ENCODE peak calls at places on chromosomes 13 and 19, in nine cellular contexts. C is NCI-H1092 treated with DMSO at 0.1 percent for 48 hours, X is ascending aorta, Q is heart left ventricle, L is GM12891, V is AG08395, M is iris pigment epithelial cell, D is mesenteric fat pad, J is Karpas-422. B is an unnamed sample.

GRCh38 chr13:26557393-26558073 is at the start of gene WASF3:
- DNase-seq in M (peak), D (peak), C (peak), V (peak), J (no peak), Q (peak), L (peak), X (peak), B (peak)

GRCh38 chr13:93670858-93671257 is 444.3 kb downstream of the GPC6 start:
- DNase-seq in X (no peak), V (no peak), C (peak), J (no peak), Q (no peak), L (no peak), M (no peak), D (no peak), B (no peak)

GRCh38 chr13:49185264-49185663 is 34.9 kb upstream of the MLNR start:
- DNase-seq in D (no peak), C (no peak), X (no peak), J (no peak), V (no peak), M (peak), L (no peak), Q (no peak), B (peak)

GRCh38 chr19:29524201-29524911 is 1.4 kb upstream of the VSTM2B start:
- DNase-seq in D (no peak), C (no peak), M (no peak), X (no peak), V (no peak), Q (no peak), J (no peak), L (no peak), B (no peak)

GRCh38 chr13:104296301-104296700 is 1230.1 kb upstream of the SLC10A2 start:
- DNase-seq in L (no peak), C (no peak), X (no peak), V (no peak), Q (no peak), J (no peak), M (peak), D (no peak), B (no peak)

GRCh38 chr13:107734891-107735620 is 480.3 kb downstream of the LIG4 start:
- DNase-seq in D (no peak), X (no peak), V (no peak), C (peak), M (no peak), Q (no peak), L (no peak), J (no peak), B (no peak)

GRCh38 chr19:32674153-32674958 is 624 bp downstream of the ANKRD27 start:
- DNase-seq in D (no peak), M (no peak), L (peak), J (peak), Q (no peak), V (peak), C (no peak), X (no peak), B (no peak)

GRCh38 chr13:40102854-40103253 is 447.4 kb downstream of the COG6 start:
- DNase-seq in X (no peak), M (peak), V (no peak), Q (no peak), J (no peak), C (no peak), D (no peak), L (no peak), B (peak)

GRCh38 chr19:532578-533484 is 1.3 kb downstream of the CDC34 start:
- DNase-seq in L (no peak), C (peak), Q (peak), D (no peak), J (peak), V (peak), M (peak), X (peak), B (peak)

GRCh38 chr19:16873603-16874002 is 15.2 kb upstream of the F2RL3 start:
- DNase-seq in X (no peak), Q (no peak), V (no peak), J (no peak), C (no peak), M (no peak), D (no peak), L (no peak), B (no peak)

GRCh38 chr19:14048439-14049153 is 13.3 kb downstream of the PALM3 start:
- DNase-seq in V (peak), L (peak), C (peak), D (no peak), J (peak), M (peak), X (no peak), Q (peak), B (no peak)

GRCh38 chr19:35509018-35509652 is 4.3 kb downstream of the DMKN start:
- DNase-seq in C (no peak), X (no peak), L (no peak), J (no peak), Q (no peak), V (no peak), M (no peak), D (no peak), B (peak)

GRCh38 chr13:76892488-76892887 is 6.3 kb upstream of the KCTD12 start:
- DNase-seq in L (no peak), C (no peak), X (no peak), D (no peak), J (no peak), M (no peak), Q (no peak), V (no peak), B (peak)

GRCh38 chr13:74573654-74574053 is 439.4 kb upstream of the KLF12 start:
- DNase-seq in V (no peak), C (peak), X (no peak), M (no peak), J (peak), L (no peak), D (no peak), Q (no peak), B (no peak)

GRCh38 chr13:76271728-76272232 is 614.4 kb downstream of the KCTD12 start:
- DNase-seq in X (no peak), M (no peak), Q (no peak), D (no peak), V (no peak), C (no peak), L (no peak), J (no peak), B (no peak)

GRCh38 chr13:40660270-40660669 is 6.2 kb downstream of the FOXO1 start:
- DNase-seq in Q (no peak), J (no peak), M (no peak), X (no peak), V (no peak), L (no peak), D (no peak), C (no peak), B (no peak)

GRCh38 chr19:12856684-12857083 is 18.4 kb downstream of the MAST1 start:
- DNase-seq in M (no peak), L (no peak), D (no peak), J (no peak), C (no peak), X (no peak), Q (no peak), V (no peak), B (no peak)

GRCh38 chr13:66657165-66657895 is 572.8 kb downstream of the PCDH9 start:
- DNase-seq in J (no peak), V (peak), M (peak), Q (peak), C (peak), X (no peak), D (no peak), L (no peak), B (peak)

GRCh38 chr19:50430888-50431342 is 1.8 kb upstream of the MYBPC2 start:
- DNase-seq in X (no peak), J (peak), Q (no peak), L (no peak), D (no peak), M (no peak), C (no peak), V (no peak), B (no peak)

GRCh38 chr19:1068111-1069001 is 1.4 kb downstream of the ARHGAP45 start:
- DNase-seq in C (no peak), L (no peak), X (no peak), D (no peak), Q (peak), M (no peak), J (peak), V (no peak), B (no peak)

GRCh38 chr13:98548230-98548629 is 28.7 kb downstream of the STK24 start:
- DNase-seq in L (no peak), V (no peak), J (no peak), X (no peak), C (no peak), D (no peak), Q (no peak), M (no peak), B (no peak)

GRCh38 chr19:49931293-49932040 is 2.2 kb upstream of the NUP62 start:
- DNase-seq in Q (no peak), D (no peak), V (no peak), M (no peak), J (no peak), X (no peak), L (no peak), C (no peak), B (no peak)

B was measured in renal cortical epithelial cell.